ENCODE peak calls at places on chromosomes 7 and 10, in eight cellular contexts. S is NCI-H774; P is heart right ventricle; W is T-cell; K is SW 1271; H is bronchial epithelial cell; A is activated T-cell treated with anti-CD3 and anti-CD28 coated beads, Interleukin-2, amount 50 U/mL, for 72 hours; L is activated CD4-positive, alpha-beta T cell treated with anti-CD3 and anti-CD28 coated beads, Interleukin-2, amount 50 U/mL, for 1 hour. V is an unnamed sample.

GRCh38 chr10:77849039-77849664 is 77.4 kb downstream of the DLG5 start:
- DNase-seq in S (no peak), P (no peak), W (no peak), K (no peak), H (no peak), A (peak; percentile 8), L (no peak), V (peak; percentile 50)

GRCh38 chr10:124222298-124223000 is 129.1 kb upstream of the CHST15 start:
- DNase-seq in S (no peak), P (no peak), W (no peak), K (no peak), H (no peak), A (no peak), L (no peak), V (peak; percentile 35)

GRCh38 chr10:128971324-128971723 is 495.7 kb upstream of the MGMT start:
- DNase-seq in S (no peak), P (no peak), W (no peak), K (no peak), H (no peak), A (no peak), L (no peak), V (no peak)

GRCh38 chr7:3575753-3576531 is 274.9 kb downstream of the SDK1 start:
- DNase-seq in S (no peak), P (no peak), W (no peak), K (no peak), H (peak; percentile 7), A (no peak), L (no peak), V (no peak)

GRCh38 chr10:132275426-132276178 is 32.1 kb downstream of the STK32C start:
- DNase-seq in S (no peak), P (no peak), W (no peak), K (no peak), H (no peak), A (no peak), L (no peak), V (no peak)

GRCh38 chr10:79025113-79025832 is 43.5 kb upstream of the ZMIZ1 start:
- DNase-seq in S (no peak), P (no peak), W (peak; percentile 68), K (no peak), H (no peak), A (peak; percentile 45), L (peak; percentile 29), V (no peak)

GRCh38 chr10:103188853-103189252 is 4.2 kb downstream of the NT5C2 start:
- DNase-seq in S (no peak), P (no peak), W (no peak), K (no peak), H (no peak), A (no peak), L (no peak), V (no peak)

GRCh38 chr10:103556383-103557007 is 63.0 kb downstream of the NEURL1 start:
- DNase-seq in S (no peak), P (no peak), W (no peak), K (no peak), H (no peak), A (no peak), L (no peak), V (no peak)

GRCh38 chr7:67692425-67692824 is 695.8 kb downstream of the TYW1 start:
- DNase-seq in S (peak; percentile 17), P (no peak), W (no peak), K (no peak), H (peak; percentile 49), A (no peak), L (no peak), V (no peak)

GRCh38 chr7:134298902-134299683 is 17.6 kb downstream of the SLC35B4 start:
- DNase-seq in S (peak; percentile 25), P (peak; percentile 24), W (no peak), K (no peak), H (no peak), A (no peak), L (no peak), V (no peak)